ENCODE peak calls at places on chromosomes 3 and 15, in four cellular contexts. D, U, X and T are unnamed samples.

GRCh38 chr3:58608648-58609047 is 31.5 kb upstream of the FAM107A start:
- DNase-seq in D (no peak), U (no peak), X (peak; percentile 55), T (peak; percentile 67)

GRCh38 chr3:10467904-10468610 is 37.3 kb downstream of the ATP2B2 start:
- DNase-seq in X (no peak), U (no peak), D (no peak), T (no peak)

GRCh38 chr3:116512281-116512680 is 67.0 kb upstream of the LSAMP start:
- DNase-seq in U (no peak), X (no peak), D (no peak), T (no peak)

GRCh38 chr3:25587526-25587925 is 77.2 kb downstream of the TOP2B start:
- DNase-seq in X (no peak), U (peak; percentile 41), D (no peak), T (no peak)

GRCh38 chr15:69659454-69660050 is 206.9 kb downstream of the RPLP1 start:
- DNase-seq in D (no peak), U (no peak), X (no peak), T (no peak)

GRCh38 chr3:94440767-94441493 is 378.1 kb downstream of the NSUN3 start:
- DNase-seq in D (no peak), U (peak; percentile 73), X (no peak), T (no peak)

GRCh38 chr15:65323071-65323511 is 18.6 kb downstream of the RNU5B-1 start:
- DNase-seq in D (no peak), U (peak; percentile 32), X (peak; percentile 75), T (peak; percentile 29)

GRCh38 chr3:194671511-194671899 is 486 bp downstream of the LSG1 start:
- DNase-seq in X (no peak), U (peak; percentile 58), D (peak; percentile 65), T (no peak)

GRCh38 chr3:45473841-45474240 is 85.5 kb downstream of the LARS2 start:
- DNase-seq in U (peak; percentile 18), X (no peak), D (no peak), T (no peak)

GRCh38 chr15:57156210-57156887 is 220.0 kb upstream of the CGNL1 start:
- DNase-seq in U (no peak), X (no peak), D (no peak), T (peak; percentile 58)

GRCh38 chr3:165683947-165684346 is 153.3 kb downstream of the BCHE start:
- DNase-seq in U (peak; percentile 22), X (no peak), D (no peak), T (no peak)
- H3K4me3 ChIP-seq in U (no peak overlapping the region), X (no peak overlapping the region), D (no peak overlapping the region), T (no peak overlapping the region)

GRCh38 chr3:192435241-192435640 is 292.1 kb downstream of the FGF12 start:
- DNase-seq in X (no peak), U (no peak), D (no peak), T (no peak)

GRCh38 chr3:192433704-192434103 is 293.6 kb downstream of the FGF12 start:
- DNase-seq in X (no peak), D (no peak), U (no peak), T (no peak)

DNA sequence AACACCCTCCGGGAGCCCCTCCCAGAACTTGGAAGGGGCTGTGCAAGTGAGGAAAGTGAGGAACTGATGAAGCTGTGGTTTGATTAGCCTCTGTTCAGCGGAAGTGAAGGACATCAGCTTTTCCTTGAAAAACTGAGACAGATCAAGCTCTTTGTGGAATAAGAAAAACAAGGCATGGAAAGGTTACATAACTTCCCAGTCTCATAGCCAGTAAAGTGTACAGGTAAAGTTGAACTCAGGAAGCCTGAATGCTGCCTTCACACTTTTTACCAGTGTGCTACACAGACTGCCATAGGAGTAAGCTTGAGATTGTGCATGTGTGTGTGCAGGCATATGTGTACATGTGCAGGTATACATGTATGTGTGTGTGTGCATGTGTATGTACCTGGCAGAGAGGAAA is 293.2 kb downstream of the FGF12 start:
- DNase-seq in U (no peak), X (no peak), D (no peak), T (no peak)
- H3K27ac ChIP-seq in U (no peak overlapping the region), X (no peak overlapping the region), D (no peak overlapping the region), T (no peak overlapping the region)

DNA sequence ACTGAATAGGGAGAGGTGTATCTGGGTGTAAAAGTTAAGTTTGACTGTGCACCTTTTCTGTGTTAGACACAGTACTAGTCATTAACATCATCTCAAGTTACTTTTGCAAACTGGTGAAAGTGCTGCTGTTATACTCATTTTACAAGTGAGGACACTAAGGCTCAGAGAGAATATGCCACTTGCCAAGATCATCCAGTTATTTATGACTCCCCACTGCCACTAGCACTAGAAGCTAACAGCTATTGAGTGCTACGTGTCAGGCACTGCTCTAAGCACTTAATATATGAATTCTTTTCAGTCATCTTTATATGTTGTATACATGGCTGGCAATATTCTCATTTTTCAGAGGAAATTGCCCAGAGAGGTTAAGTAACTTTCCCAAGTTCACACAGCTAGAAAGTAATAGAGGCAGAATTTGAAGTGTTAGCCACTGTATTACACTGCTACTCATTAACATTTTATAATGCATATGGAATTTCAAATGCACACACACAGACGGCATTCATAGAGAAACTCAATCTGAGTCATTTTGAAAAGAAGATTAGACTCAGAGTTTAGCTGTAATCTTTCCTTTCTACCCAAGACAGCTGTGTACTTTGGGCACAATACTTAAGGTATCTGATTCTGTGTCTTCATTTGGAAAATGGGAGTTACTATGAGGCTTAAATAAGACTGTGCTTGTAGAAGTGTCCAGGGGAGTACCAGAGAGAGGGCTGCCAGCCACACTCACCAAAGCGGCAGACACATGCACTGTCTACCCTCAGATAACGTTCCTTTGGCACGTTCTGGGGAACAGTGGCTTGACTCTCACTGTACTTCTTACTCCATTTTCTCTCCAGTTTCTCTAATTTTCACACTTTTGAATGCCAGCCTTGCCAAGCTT is 1.3 kb upstream of the MASP1 start:
- DNase-seq in D (no peak), U (no peak), X (no peak), T (no peak)
- H3K4me3 ChIP-seq in D (no peak overlapping the region), U (no peak overlapping the region), X (peak overlapping the region; percentile 57), T (peak overlapping the region; percentile 61)

GRCh38 chr15:55289011-55289572 is 521 bp downstream of the RAB27A start:
- DNase-seq in X (peak; percentile 20), D (peak; percentile 24), U (peak; percentile 65), T (no peak)

GRCh38 chr15:55288006-55288717 is 1.5 kb downstream of the RAB27A start:
- DNase-seq in X (no peak), U (no peak), D (no peak), T (no peak)

GRCh38 chr15:55289573-55290360 is at the start of gene RAB27A:
- DNase-seq in U (peak; percentile 48), D (peak; percentile 62), X (peak; percentile 71), T (peak; percentile 87)

DNA sequence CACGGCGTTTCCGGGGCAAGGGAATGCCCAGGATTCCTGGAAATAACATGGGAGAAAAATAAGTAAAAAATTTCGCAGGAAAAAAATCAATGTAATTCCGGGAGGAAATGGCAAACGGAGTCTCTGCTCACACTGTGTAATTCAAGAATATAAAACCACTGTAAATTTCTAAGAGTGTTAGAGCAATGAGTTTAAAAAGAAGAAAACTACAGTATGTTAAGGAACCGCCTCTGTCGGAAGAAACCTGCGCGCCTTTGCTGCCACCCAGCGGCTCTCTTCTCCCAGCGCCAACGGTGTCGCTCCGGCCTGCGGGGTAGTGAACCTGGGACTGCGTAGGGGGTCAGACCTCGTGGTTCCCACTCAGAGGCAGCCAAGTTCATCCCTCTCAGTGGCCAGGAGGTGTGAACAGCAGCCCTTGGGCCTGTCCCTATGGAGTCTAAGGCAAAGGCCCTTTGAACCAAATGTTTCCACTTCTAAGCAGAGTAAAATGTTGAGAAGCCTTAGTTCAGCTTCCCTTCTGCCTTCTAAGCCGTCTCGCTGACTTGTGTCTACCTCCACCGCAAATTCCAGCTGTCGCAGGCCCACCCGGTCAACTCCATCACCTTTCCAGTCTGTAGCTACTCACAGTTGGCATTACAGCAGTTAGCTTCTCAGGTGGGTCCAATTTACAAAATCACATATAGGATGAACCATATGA is 896 bp upstream of the RAB27A start:
- DNase-seq in U (peak; percentile 81), X (peak; percentile 80), D (peak; percentile 83), T (peak; percentile 93)
- H3K27ac ChIP-seq in U (peak overlapping the region; percentile 96), X (peak overlapping the region; percentile 88), D (no peak overlapping the region), T (peak overlapping the region; percentile 79)

GRCh38 chr3:118369892-118370491 is 664.7 kb downstream of the IGSF11 start:
- DNase-seq in U (no peak), X (no peak), D (no peak), T (no peak)
- H3K4me3 ChIP-seq in U (no peak overlapping the region), X (no peak overlapping the region), D (no peak overlapping the region), T (no peak overlapping the region)

DNA sequence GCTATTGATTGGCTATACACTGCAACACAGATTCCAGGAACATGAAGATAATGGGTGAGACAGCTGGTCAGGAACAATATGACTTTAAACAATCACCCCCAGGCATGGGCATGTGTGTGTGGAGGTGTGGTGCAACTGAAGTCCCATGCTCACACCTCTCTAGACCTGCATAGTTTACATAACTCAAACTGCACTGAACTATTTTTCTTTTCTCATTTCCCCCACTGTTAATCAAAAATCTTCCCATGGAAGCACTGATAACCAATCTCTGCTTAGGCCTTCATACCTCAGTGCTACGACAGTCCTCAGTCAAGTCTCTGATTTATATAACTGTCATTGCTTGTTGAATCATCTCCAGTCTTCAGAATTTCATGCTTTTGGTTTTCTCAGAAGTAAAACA is 600.2 kb downstream of the NTRK3 start:
- DNase-seq in D (no peak), U (no peak), X (no peak), T (no peak)
- H3K27ac ChIP-seq in D (no peak overlapping the region), U (no peak overlapping the region), X (no peak overlapping the region), T (no peak overlapping the region)

GRCh38 chr3:97871788-97872187 is 50.0 kb downstream of the CRYBG3 start:
- DNase-seq in D (no peak), X (no peak), U (peak; percentile 68), T (no peak)
- H3K4me3 ChIP-seq in D (no peak overlapping the region), X (no peak overlapping the region), U (peak overlapping the region; percentile 14), T (no peak overlapping the region)

GRCh38 chr3:23991236-23992050 is 46.4 kb downstream of the NR1D2 start:
- DNase-seq in U (peak; percentile 46), X (no peak), D (no peak), T (no peak)
- H3K27ac ChIP-seq in U (no peak overlapping the region), X (peak overlapping the region; percentile 33), D (no peak overlapping the region), T (no peak overlapping the region)

GRCh38 chr3:197030379-197031314 is 1.0 kb upstream of the MELTF start:
- DNase-seq in D (no peak), U (no peak), X (no peak), T (peak; percentile 80)
- H3K4me3 ChIP-seq in D (no peak overlapping the region), U (no peak overlapping the region), X (no peak overlapping the region), T (no peak overlapping the region)